ENCODE peak calls at places on chromosomes 5 and 9, in five cellular contexts. T is mammary epithelial cell; W is CD4-positive, CD25-positive, alpha-beta regulatory T cell; A is CD8-positive, alpha-beta T cell; I is cardiac muscle cell. X is an unnamed sample.
A peak's percentile ranks its signal among the peaks of the same experiment; 100 is the strongest.

GRCh38 chr5:171797563-171797962 is 11.9 kb downstream of the SMIM23 start:
- DNase-seq in T (no peak), W (no peak), A (no peak), I (no peak), X (no peak)

GRCh38 chr9:99398241-99398640 is 176.2 kb downstream of the SEC61B start:
- DNase-seq in T (no peak), W (no peak), A (no peak), I (no peak), X (no peak)

GRCh38 chr5:141681695-141682641 is at the start of gene ARAP3:
- DNase-seq in T (peak; percentile 86), W (peak; percentile 20), A (peak; percentile 30), I (peak; percentile 95), X (peak; percentile 81)

GRCh38 chr5:139473105-139473504 is 2.3 kb downstream of the SMIM33 start:
- DNase-seq in T (no peak), W (no peak), A (no peak), I (peak; percentile 37), X (no peak)

GRCh38 chr9:78031271-78031825 is at the start of gene GNAQ:
- DNase-seq in T (no peak), W (no peak), A (peak; percentile 5), I (no peak), X (no peak)

GRCh38 chr9:35658894-35659220 is 765 bp downstream of the CCDC107 start:
- DNase-seq in T (peak; percentile 54), W (no peak), A (no peak), I (peak; percentile 44), X (no peak)

GRCh38 chr9:36485647-36486453 is 85.8 kb upstream of the RNF38 start:
- DNase-seq in T (no peak), W (no peak), A (no peak), I (no peak), X (peak; percentile 62)

GRCh38 chr5:42423285-42424152 is at the start of gene GHR:
- DNase-seq in T (peak; percentile 84), W (no peak), A (no peak), I (peak; percentile 94), X (peak; percentile 92)

GRCh38 chr5:153988510-153988909 is 50.2 kb downstream of the FAM114A2 start:
- DNase-seq in T (no peak), W (no peak), A (no peak), I (no peak), X (no peak)

GRCh38 chr9:127340721-127341120 is 56.2 kb upstream of the SLC2A8 start:
- DNase-seq in T (no peak), W (no peak), A (no peak), I (peak; percentile 17), X (no peak)

GRCh38 chr5:141208478-141208877 is at the start of gene PCDHB12:
- DNase-seq in T (no peak), W (no peak), A (no peak), I (no peak), X (no peak)

GRCh38 chr5:78648359-78649219 is at the start of gene LHFPL2:
- DNase-seq in T (peak; percentile 64), W (no peak), A (no peak), I (peak; percentile 90), X (peak; percentile 76)

GRCh38 chr5:1003296-1003937 is 5.2 kb upstream of the NKD2 start:
- DNase-seq in T (peak; percentile 95), W (no peak), A (no peak), I (peak; percentile 46), X (peak; percentile 58)

GRCh38 chr5:172179032-172179989 is 8.7 kb downstream of the STK10 start:
- DNase-seq in T (no peak), W (peak; percentile 65), A (peak; percentile 47), I (peak; percentile 76), X (no peak)

GRCh38 chr5:141349917-141350619 is at the start of gene PCDHGB1:
- DNase-seq in T (peak; percentile 39), W (no peak), A (no peak), I (peak; percentile 59), X (no peak)

GRCh38 chr9:69147041-69147834 is 26.8 kb upstream of the TJP2 start:
- DNase-seq in T (no peak), W (no peak), A (no peak), I (no peak), X (no peak)

GRCh38 chr5:34684281-34684979 is 28.3 kb downstream of the RAI14 start:
- DNase-seq in T (peak; percentile 46), W (no peak), A (no peak), I (peak; percentile 42), X (no peak)

GRCh38 chr9:18137815-18138214 is 336.1 kb upstream of the ADAMTSL1 start:
- DNase-seq in T (no peak), W (no peak), A (no peak), I (no peak), X (no peak)

GRCh38 chr9:87615547-87616148 is 110.3 kb upstream of the CTSL start:
- DNase-seq in T (peak; percentile 80), W (no peak), A (no peak), I (no peak), X (no peak)

GRCh38 chr9:18580146-18580545 is 106.2 kb downstream of the ADAMTSL1 start:
- DNase-seq in T (no peak), W (no peak), A (no peak), I (no peak), X (no peak)

GRCh38 chr9:91047993-91048607 is 246.5 kb downstream of the SYK start:
- DNase-seq in T (peak; percentile 74), W (no peak), A (no peak), I (peak; percentile 73), X (peak; percentile 23)

GRCh38 chr5:16674750-16675149 is 58.0 kb upstream of the RETREG1 start:
- DNase-seq in T (peak; percentile 63), W (no peak), A (no peak), I (no peak), X (no peak)

GRCh38 chr5:36150676-36151433 is 832 bp downstream of the LMBRD2 start:
- DNase-seq in T (peak; percentile 55), W (peak; percentile 26), A (peak; percentile 24), I (peak; percentile 47), X (no peak)

GRCh38 chr5:95907740-95908706 is 53.6 kb downstream of the ELL2 start:
- DNase-seq in T (no peak), W (no peak), A (no peak), I (no peak), X (no peak)

GRCh38 chr5:95272530-95272929 is 12.4 kb downstream of the MCTP1 start:
- DNase-seq in T (no peak), W (no peak), A (no peak), I (no peak), X (no peak)

GRCh38 chr5:155308289-155308688 is 294.7 kb downstream of the KIF4B start:
- DNase-seq in T (no peak), W (no peak), A (no peak), I (no peak), X (no peak)

GRCh38 chr5:128778474-128778873 is 186.8 kb upstream of the SLC27A6 start:
- DNase-seq in T (no peak), W (no peak), A (no peak), I (no peak), X (no peak)

GRCh38 chr9:129351058-129351641 is 173.1 kb upstream of the IER5L start:
- DNase-seq in T (no peak), W (no peak), A (no peak), I (peak; percentile 29), X (no peak)

GRCh38 chr5:68554566-68555279 is 339.2 kb downstream of the PIK3R1 start:
- DNase-seq in T (no peak), W (no peak), A (no peak), I (peak; percentile 92), X (no peak)

GRCh38 chr5:181170237-181170830 is 22.9 kb downstream of the OR2V2 start:
- DNase-seq in T (no peak), W (no peak), A (no peak), I (no peak), X (no peak)

GRCh38 chr5:151122828-151123227 is 34.8 kb downstream of the ANXA6 start:
- DNase-seq in T (no peak), W (no peak), A (no peak), I (no peak), X (no peak)

GRCh38 chr5:151126199-151126645 is 31.4 kb downstream of the ANXA6 start:
- DNase-seq in T (peak; percentile 38), W (peak; percentile 73), A (peak; percentile 52), I (peak; percentile 79), X (peak; percentile 78)

GRCh38 chr5:151121652-151122051 is 35.9 kb downstream of the ANXA6 start:
- DNase-seq in T (no peak), W (no peak), A (no peak), I (no peak), X (no peak)

GRCh38 chr5:151125421-151125820 is 32.2 kb downstream of the ANXA6 start:
- DNase-seq in T (no peak), W (no peak), A (no peak), I (no peak), X (no peak)

GRCh38 chr5:151123897-151124751 is 33.5 kb downstream of the ANXA6 start:
- DNase-seq in T (no peak), W (no peak), A (no peak), I (peak; percentile 22), X (peak; percentile 78)
- H3K4me1 ChIP-seq in T (no peaks in the 10 kb centered on the region), W (peaks cover 10% of the 10 kb centered on the region), A (peaks cover 32% of the 10 kb centered on the region), I (no peaks in the 10 kb centered on the region), X (peaks cover 21% of the 10 kb centered on the region)

DNA sequence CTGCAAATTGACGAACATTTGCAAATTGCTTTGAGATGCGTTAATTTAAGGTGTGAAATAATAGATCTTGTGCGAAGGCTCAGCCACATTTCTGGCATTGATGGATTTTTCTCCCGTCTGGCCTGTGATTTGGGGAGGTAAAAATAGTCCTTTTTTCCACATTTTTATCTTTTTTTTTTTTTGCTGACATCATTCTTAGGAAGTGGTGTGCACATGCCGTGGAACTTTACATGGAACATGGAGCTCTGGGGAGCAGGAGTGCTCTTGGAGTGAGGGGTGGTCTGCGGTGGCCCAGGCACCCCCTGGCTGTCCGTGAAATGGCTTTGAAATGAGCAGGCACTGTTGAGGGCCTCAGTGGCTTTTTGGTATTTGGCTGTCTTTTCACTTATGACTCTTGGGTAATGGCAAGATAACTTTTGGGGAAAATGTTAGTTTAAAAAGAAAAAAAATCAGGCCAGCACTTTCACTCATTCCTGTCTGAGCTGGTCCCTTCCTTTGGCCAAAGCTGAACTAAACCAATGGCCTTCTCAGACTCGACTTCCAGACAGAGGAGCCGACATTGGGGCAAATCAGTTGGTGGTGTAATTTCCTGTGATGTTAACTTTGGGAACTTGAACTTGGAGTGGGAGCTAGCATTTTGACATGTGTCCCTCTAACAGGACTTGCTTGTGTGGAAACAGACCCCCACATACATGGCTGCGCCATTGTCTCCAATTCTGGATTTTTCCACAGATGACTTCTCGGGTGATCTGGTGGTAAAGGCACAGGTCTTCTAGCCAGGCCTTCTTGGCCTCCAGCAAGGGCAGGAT is 4.2 kb downstream of the NEK6 start:
- DNase-seq in T (no peak), W (no peak), A (no peak), I (peak; percentile 53), X (no peak)
- H3K4me3 ChIP-seq in T (no peak overlapping the region), W (no peak overlapping the region), A (no peak overlapping the region), I (no peak overlapping the region), X (no peak overlapping the region)

DNA sequence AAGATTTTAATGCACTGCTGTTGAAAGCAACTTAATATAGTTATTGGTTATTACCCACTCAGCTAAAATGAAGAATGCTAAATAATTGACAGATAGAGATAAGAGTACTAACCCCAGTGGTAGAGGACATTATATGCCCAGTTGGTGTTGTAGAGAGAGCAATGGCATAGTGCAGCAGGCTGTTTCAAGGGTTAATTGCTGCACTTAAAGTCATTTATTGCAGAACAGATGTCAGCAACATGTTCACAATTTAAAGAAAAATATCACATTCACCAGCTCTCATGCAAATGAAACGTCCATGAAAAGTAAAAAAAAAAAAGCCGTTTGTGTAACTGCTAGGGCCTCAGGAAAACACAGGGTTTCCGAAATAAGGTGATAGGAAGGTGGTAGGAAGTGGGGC is 254.6 kb downstream of the MTRR start:
- DNase-seq in T (no peak), W (no peak), A (no peak), I (no peak), X (no peak)
- H3K4me1 ChIP-seq in T (no peaks in the 10 kb centered on the region), W (no peaks in the 10 kb centered on the region), A (no peaks in the 10 kb centered on the region), I (no peaks in the 10 kb centered on the region), X (no peaks in the 10 kb centered on the region)

GRCh38 chr9:133125706-133126696 is 5.0 kb upstream of the RALGDS start:
- DNase-seq in T (no peak), W (peak; percentile 50), A (no peak), I (peak; percentile 73), X (no peak)
- H3K4me3 ChIP-seq in T (no peak overlapping the region), W (peak overlapping the region; percentile 54), A (peak overlapping the region; percentile 36), I (no peak overlapping the region), X (peak overlapping the region; percentile 38)

X was measured in right atrium auricular region.